ENCODE peak calls at places on chromosomes 7 and 10, in four cellular contexts. Q, S, R and J are unnamed samples.

GRCh38 chr10:17375936-17376584 is 78.3 kb downstream of the ST8SIA6 start:
- DNase-seq in S (peak), R (peak), Q (peak), J (peak)

GRCh38 chr10:79431891-79432831 is 13.3 kb downstream of the ZCCHC24 start:
- DNase-seq in R (no peak), Q (peak), S (no peak), J (no peak)

GRCh38 chr10:88101666-88102065 is 238.2 kb downstream of the PTEN start:
- DNase-seq in S (no peak), Q (no peak), R (no peak), J (no peak)

GRCh38 chr7:16420649-16421332 is 547 bp downstream of the CRPPA start:
- DNase-seq in R (peak), Q (peak), S (peak), J (peak)

GRCh38 chr10:124696446-124697392 is 47.5 kb downstream of the FAM53B start:
- DNase-seq in R (no peak), Q (no peak), S (no peak), J (no peak)

GRCh38 chr7:131466735-131467365 is 89.6 kb downstream of the PODXL start:
- DNase-seq in R (no peak), Q (no peak), S (no peak), J (no peak)

GRCh38 chr7:101269664-101270063 is 24.8 kb upstream of the FIS1 start:
- DNase-seq in Q (no peak), R (no peak), S (no peak), J (no peak)

GRCh38 chr7:30464231-30464660 is 14.3 kb downstream of the NOD1 start:
- DNase-seq in R (no peak), S (no peak), Q (no peak), J (no peak)

GRCh38 chr10:78063236-78063635 is 29.6 kb downstream of the RPS24 start:
- DNase-seq in R (no peak), Q (no peak), S (no peak), J (no peak)

GRCh38 chr10:64286533-64286932 is 765.3 kb downstream of the REEP3 start:
- DNase-seq in Q (no peak), R (no peak), S (no peak), J (no peak)

GRCh38 chr10:129825772-129826171 is 138.3 kb downstream of the EBF3 start:
- DNase-seq in Q (no peak), S (no peak), R (no peak), J (no peak)

GRCh38 chr10:14383266-14383665 is 52.5 kb upstream of the FRMD4A start:
- DNase-seq in R (no peak), S (peak), Q (peak), J (no peak)

GRCh38 chr10:62057359-62057758 is 155.9 kb downstream of the ARID5B start:
- DNase-seq in Q (no peak), S (no peak), R (no peak), J (no peak)

GRCh38 chr10:111100198-111100597 is 23.4 kb downstream of the ADRA2A start:
- DNase-seq in S (no peak), R (no peak), Q (no peak), J (no peak)

GRCh38 chr7:107652642-107653041 is 8.0 kb upstream of the SLC26A4 start:
- DNase-seq in R (no peak), Q (no peak), S (no peak), J (no peak)

GRCh38 chr7:133320887-133321286 is 68.0 kb downstream of the EXOC4 start:
- DNase-seq in R (no peak), Q (no peak), S (no peak), J (no peak)

GRCh38 chr7:97471491-97471890 is 260.4 kb upstream of the TAC1 start:
- DNase-seq in R (no peak), Q (no peak), S (no peak), J (no peak)

GRCh38 chr7:155792999-155793560 is 19.2 kb downstream of the SHH start:
- DNase-seq in R (no peak), Q (no peak), S (no peak), J (no peak)

GRCh38 chr7:132836746-132837145 is 245.1 kb downstream of the CHCHD3 start:
- DNase-seq in R (no peak), Q (peak), S (no peak), J (no peak)

GRCh38 chr7:38463277-38464224 is 167.6 kb downstream of the AMPH start:
- DNase-seq in R (no peak), Q (peak), S (no peak), J (no peak)

GRCh38 chr10:62384057-62384446 is 9.9 kb downstream of the ZNF365 start:
- DNase-seq in R (no peak), S (no peak), Q (peak), J (no peak)

GRCh38 chr10:67925449-67926005 is 41.1 kb downstream of the SIRT1 start:
- DNase-seq in R (no peak), S (no peak), Q (peak), J (no peak)

GRCh38 chr7:103651978-103652377 is 206.0 kb upstream of the SLC26A5 start:
- DNase-seq in Q (no peak), S (peak), R (no peak), J (no peak)

GRCh38 chr7:148905093-148905666 is 21.1 kb upstream of the EZH2 start:
- DNase-seq in R (peak), S (peak), Q (no peak), J (no peak)

GRCh38 chr7:25849361-25850184 is 302.4 kb upstream of the NFE2L3 start:
- DNase-seq in Q (peak), S (peak), R (no peak), J (no peak)

GRCh38 chr7:102079140-102080002 is 207.3 kb upstream of the SH2B2 start:
- DNase-seq in S (no peak), Q (no peak), R (no peak), J (no peak)

GRCh38 chr10:103153302-103153759 is 39.7 kb downstream of the NT5C2 start:
- DNase-seq in Q (peak), S (peak), R (no peak), J (no peak)
- H2BK120ac ChIP-seq in Q (peak), S (no peak), R (no peak), J (no peak)

DNA sequence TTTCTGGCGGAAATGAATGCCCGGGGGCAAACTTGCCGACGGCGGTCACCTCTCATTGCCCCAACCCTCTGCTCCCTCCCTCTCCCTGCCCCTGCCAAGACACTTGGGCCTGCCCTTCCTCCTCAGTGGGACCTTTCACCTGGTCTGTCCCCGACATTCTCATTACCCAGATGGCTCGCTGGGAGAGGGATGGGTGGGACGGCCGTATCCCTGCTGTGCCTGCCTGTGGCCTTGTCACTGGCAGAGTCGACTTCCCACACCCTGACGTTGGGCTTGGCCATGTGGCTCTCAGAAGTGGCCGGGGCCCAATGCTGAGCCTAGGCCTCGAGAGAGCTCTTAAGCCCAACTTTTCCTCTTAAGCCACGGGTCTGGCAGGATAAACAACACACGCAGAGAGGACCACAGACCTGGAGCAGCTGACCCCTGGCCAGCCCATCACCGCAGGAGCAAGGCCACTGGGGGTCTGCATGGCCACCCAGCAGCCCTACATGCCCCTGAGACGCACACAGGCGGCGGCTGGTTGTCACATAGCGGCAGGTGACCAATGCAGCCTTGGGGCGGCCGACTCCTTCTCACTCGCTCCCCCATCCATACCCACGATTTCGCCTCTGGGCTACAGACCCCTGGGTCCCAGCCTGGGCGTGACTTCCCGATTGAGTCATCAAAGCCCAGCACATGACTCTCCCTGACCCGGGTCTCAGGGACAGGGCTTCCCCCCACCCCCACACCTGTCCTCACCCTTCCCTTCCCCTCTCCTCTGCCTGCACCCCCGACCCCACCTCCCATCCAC is 40.1 kb downstream of the SLC29A4 start:
- DNase-seq in S (peak), R (no peak), Q (no peak), J (no peak)
- H3K56ac ChIP-seq in S (no peak), R (no peak), Q (no peak), J (no peak)

DNA sequence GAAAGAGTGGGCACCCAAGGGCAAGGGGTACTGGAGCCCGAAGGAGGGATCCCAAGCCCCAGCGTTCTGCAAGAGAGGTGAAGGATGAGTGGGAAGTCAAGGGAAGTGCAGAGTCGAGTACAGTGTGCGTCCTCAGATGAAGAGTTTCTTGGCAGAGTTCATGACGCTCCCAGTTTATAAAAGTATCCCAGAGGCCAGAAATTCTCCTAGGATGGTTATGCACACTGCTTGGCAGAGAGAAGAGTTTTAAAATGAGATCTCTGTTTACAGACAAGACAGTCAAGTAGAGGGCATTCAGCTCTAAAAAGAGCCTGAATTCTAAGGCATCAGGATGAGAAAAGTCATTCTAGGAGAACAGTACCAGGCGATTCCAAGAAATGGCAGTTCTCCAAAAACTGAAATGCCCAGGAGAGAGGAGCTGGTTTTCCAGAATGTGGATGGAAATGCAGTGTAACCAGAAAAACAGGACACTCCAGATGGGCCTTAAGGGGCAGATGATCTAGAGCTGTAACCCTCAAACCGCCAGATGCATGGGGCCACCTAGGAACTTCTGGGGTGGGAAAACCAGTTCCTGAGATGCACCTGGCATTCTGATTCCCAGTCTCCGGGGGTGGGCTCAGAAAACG is 97.1 kb downstream of the GRB10 start:
- DNase-seq in Q (no peak), S (no peak), R (no peak), J (no peak)
- H2BK120ac ChIP-seq in Q (no peak), S (no peak), R (no peak), J (no peak)

GRCh38 chr10:23080211-23080724 is 15.1 kb upstream of the MSRB2 start:
- DNase-seq in Q (no peak), R (no peak), S (no peak), J (no peak)
- H3K56ac ChIP-seq in Q (no peak), R (no peak), S (no peak), J (no peak)

GRCh38 chr7:158524749-158525635 is 62.6 kb downstream of the PTPRN2 start:
- DNase-seq in Q (no peak), R (no peak), S (no peak), J (no peak)
- H2BK120ac ChIP-seq in Q (no peak), R (no peak), S (no peak), J (no peak)

GRCh38 chr10:118798186-118798811 is 43.5 kb upstream of the CACUL1 start:
- DNase-seq in R (no peak), Q (no peak), S (no peak), J (no peak)
- H3K56ac ChIP-seq in R (no peak), Q (no peak), S (no peak), J (no peak)

DNA sequence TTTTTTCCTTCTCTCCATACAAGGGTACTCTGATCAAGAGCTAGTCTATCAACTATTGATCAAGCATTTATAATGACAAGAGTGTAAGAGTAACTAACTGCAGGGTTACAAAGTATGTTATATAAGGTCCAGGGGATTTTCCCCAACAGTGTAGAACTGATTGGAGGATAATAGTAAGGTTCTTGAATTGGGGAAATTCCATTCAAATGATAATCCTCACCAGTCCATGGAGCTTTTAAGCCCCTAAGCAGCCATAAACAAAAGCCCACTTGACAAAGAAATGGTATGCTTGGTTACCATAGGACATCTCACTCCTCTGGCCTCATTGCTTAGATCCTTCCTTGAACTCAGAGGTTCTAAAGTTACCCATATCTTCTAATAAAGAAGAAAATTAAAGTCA is 8.2 kb downstream of the YME1L1 start:
- DNase-seq in Q (no peak), S (no peak), R (no peak), J (no peak)
- H2BK120ac ChIP-seq in Q (no peak), S (no peak), R (no peak), J (no peak)